ENCODE peak calls at places on chromosomes 13 and 19, in five cellular contexts. C is AG08396, Z is stromal cell of bone marrow, U is NCI-H2081, S is NCI-H1092. K is an unnamed sample.

GRCh38 chr13:100398360-100398759 is 190.2 kb downstream of the GGACT start:
- DNase-seq in U (no peak), Z (no peak), C (no peak), S (no peak), K (no peak)

GRCh38 chr13:111177081-111177711 is 62.1 kb downstream of the ARHGEF7 start:
- DNase-seq in C (no peak), S (peak; percentile 84), Z (no peak), U (peak; percentile 23), K (peak; percentile 39)

GRCh38 chr13:37412271-37412683 is 186.3 kb downstream of the POSTN start:
- DNase-seq in U (no peak), C (peak; percentile 12), Z (no peak), S (no peak), K (no peak)

GRCh38 chr19:5038631-5039271 is 69.8 kb downstream of the KDM4B start:
- DNase-seq in C (peak; percentile 70), Z (no peak), S (no peak), U (no peak), K (no peak)

GRCh38 chr19:31372245-31372781 is 23.1 kb upstream of the TSHZ3 start:
- DNase-seq in U (no peak), S (no peak), C (no peak), Z (no peak), K (no peak)

GRCh38 chr13:27408074-27408473 is 16.3 kb upstream of the GTF3A start:
- DNase-seq in Z (no peak), C (no peak), S (no peak), U (no peak), K (no peak)

GRCh38 chr19:38321646-38322323 is 2.1 kb downstream of the KCNK6 start:
- DNase-seq in Z (no peak), S (no peak), C (peak; percentile 57), U (no peak), K (no peak)

GRCh38 chr19:455031-455705 is 5.7 kb downstream of the SHC2 start:
- DNase-seq in C (no peak), S (no peak), Z (no peak), U (no peak), K (no peak)

GRCh38 chr13:70964124-70964523 is 855.9 kb upstream of the KLHL1 start:
- DNase-seq in U (peak; percentile 3), S (peak; percentile 9), Z (no peak), C (no peak), K (no peak)

GRCh38 chr13:110557610-110558305 is 3.8 kb downstream of the RAB20 start:
- DNase-seq in Z (no peak), C (no peak), S (no peak), U (no peak), K (no peak)

GRCh38 chr19:49224856-49225255 is 67.3 kb downstream of the TRPM4 start:
- DNase-seq in C (peak; percentile 59), Z (no peak), S (peak; percentile 4), U (peak; percentile 5), K (peak; percentile 19)

GRCh38 chr13:60620611-60621395 is 223.8 kb downstream of the TDRD3 start:
- DNase-seq in S (no peak), Z (no peak), C (no peak), U (no peak), K (no peak)

GRCh38 chr13:26867451-26868067 is 107.0 kb upstream of the GPR12 start:
- DNase-seq in Z (peak; percentile 13), U (no peak), S (no peak), C (peak; percentile 50), K (no peak)

GRCh38 chr13:74171621-74172020 is 37.4 kb upstream of the KLF12 start:
- DNase-seq in Z (no peak), C (no peak), S (no peak), U (no peak), K (no peak)

GRCh38 chr19:4267901-4268815 is 10.9 kb upstream of the SHD start:
- DNase-seq in C (no peak), S (no peak), Z (no peak), U (no peak), K (no peak)

GRCh38 chr13:103066079-103066880 is at the start of gene SLC10A2:
- DNase-seq in U (no peak), S (no peak), Z (no peak), C (no peak), K (no peak)

GRCh38 chr19:13255041-13255718 is 105.0 kb downstream of the IER2 start:
- DNase-seq in C (no peak), Z (no peak), U (no peak), S (no peak), K (no peak)

GRCh38 chr19:45159971-45160324 is 834 bp downstream of the NKPD1 start:
- DNase-seq in S (no peak), Z (no peak), C (no peak), U (no peak), K (no peak)

GRCh38 chr19:6418562-6418932 is 6.1 kb downstream of the KHSRP start:
- DNase-seq in U (no peak), C (no peak), S (no peak), Z (no peak), K (no peak)